ENCODE peak calls at places on chromosomes 13 and 19, in six cellular contexts. Z, S, W, K, P and V are unnamed samples.

GRCh38 chr19:48511800-48512503 is at the start of gene LMTK3:
- DNase-seq in W (no peak), S (peak), P (peak), Z (no peak), K (peak), V (peak)

GRCh38 chr13:48500652-48501197 is 32.2 kb downstream of the RCBTB2 start:
- DNase-seq in Z (no peak), W (no peak), S (no peak), P (peak), K (no peak), V (peak)

GRCh38 chr19:5974721-5975387 is 3.1 kb downstream of the RANBP3 start:
- DNase-seq in S (peak), Z (no peak), K (no peak), W (no peak), P (peak), V (no peak)

GRCh38 chr13:98842074-98842473 is 89.6 kb upstream of the SLC15A1 start:
- DNase-seq in W (no peak), P (no peak), K (no peak), Z (no peak), S (peak), V (no peak)

GRCh38 chr19:4327877-4328242 is 10.8 kb downstream of the STAP2 start:
- DNase-seq in P (no peak), K (no peak), S (no peak), Z (no peak), W (no peak), V (no peak)

GRCh38 chr13:48580185-48580803 is 47.4 kb upstream of the RCBTB2 start:
- DNase-seq in P (peak), W (no peak), K (peak), Z (no peak), S (peak), V (peak)

GRCh38 chr13:52118595-52118994 is 10.3 kb downstream of the NEK5 start:
- DNase-seq in P (no peak), Z (no peak), S (no peak), K (no peak), W (no peak), V (no peak)

GRCh38 chr19:44202974-44203373 is 9.4 kb upstream of the ZNF227 start:
- DNase-seq in Z (no peak), P (no peak), S (no peak), K (no peak), W (no peak), V (no peak)

GRCh38 chr13:80871481-80871880 is 530.6 kb upstream of the SPRY2 start:
- DNase-seq in S (no peak), K (no peak), W (no peak), P (peak), Z (no peak), V (no peak)

GRCh38 chr19:15840833-15841232 is 25.4 kb upstream of the OR10H1 start:
- DNase-seq in W (no peak), K (no peak), S (no peak), P (no peak), Z (no peak), V (no peak)

GRCh38 chr13:48942131-48942530 is 33.6 kb upstream of the FNDC3A start:
- DNase-seq in Z (no peak), P (peak), S (no peak), K (no peak), W (no peak), V (no peak)

GRCh38 chr13:79684426-79684825 is 203.5 kb downstream of the NDFIP2 start:
- DNase-seq in K (no peak), S (no peak), P (peak), Z (no peak), W (no peak), V (no peak)

GRCh38 chr19:42325896-42326771 is 699 bp downstream of the MEGF8 start:
- DNase-seq in K (peak), W (no peak), P (no peak), S (peak), Z (no peak), V (peak)

GRCh38 chr19:41577144-41577830 is 1.3 kb downstream of the CEACAM21 start:
- DNase-seq in K (no peak), Z (no peak), P (no peak), W (no peak), S (no peak), V (no peak)

GRCh38 chr13:32026619-32027018 is 5.0 kb upstream of the FRY start:
- DNase-seq in Z (no peak), W (no peak), S (no peak), P (no peak), K (no peak), V (no peak)

GRCh38 chr13:61873717-61874116 is 458.1 kb upstream of the PCDH20 start:
- DNase-seq in W (no peak), Z (no peak), P (no peak), K (no peak), S (no peak), V (no peak)

GRCh38 chr13:79030513-79030912 is 371.6 kb upstream of the OBI1 start:
- DNase-seq in P (no peak), S (no peak), K (peak), W (no peak), Z (no peak), V (no peak)

GRCh38 chr13:68099616-68100015 is 869.5 kb upstream of the PCDH9 start:
- DNase-seq in W (no peak), P (peak), K (no peak), S (no peak), Z (no peak), V (no peak)

GRCh38 chr13:51425410-51426042 is 27.3 kb downstream of the INTS6 start:
- DNase-seq in K (no peak), Z (no peak), W (no peak), P (peak), S (no peak), V (no peak)

GRCh38 chr13:24746618-24747247 is 17.2 kb upstream of the RNF17 start:
- DNase-seq in Z (no peak), P (no peak), S (no peak), K (no peak), W (no peak), V (no peak)

GRCh38 chr19:38384209-38385027 is 3.4 kb downstream of the GGN start:
- DNase-seq in K (no peak), Z (no peak), P (no peak), S (peak), W (no peak), V (no peak)

GRCh38 chr13:34076943-34077703 is 259.2 kb downstream of the RFC3 start:
- DNase-seq in S (no peak), Z (no peak), W (no peak), K (peak), P (peak), V (no peak)

GRCh38 chr19:47514151-47514868 is 553 bp downstream of the NAPA start:
- DNase-seq in P (no peak), K (peak), W (no peak), Z (no peak), S (no peak), V (no peak)

GRCh38 chr19:54100560-54100959 is at the start of gene OSCAR:
- DNase-seq in W (no peak), K (no peak), S (no peak), Z (no peak), P (no peak), V (peak)

GRCh38 chr19:50829801-50830200 is 3.6 kb downstream of the KLK15 start:
- DNase-seq in Z (no peak), K (peak), S (no peak), W (no peak), P (no peak), V (no peak)

GRCh38 chr19:4606181-4606580 is 33.1 kb upstream of the TNFAIP8L1 start:
- DNase-seq in K (no peak), Z (no peak), P (no peak), W (no peak), S (no peak), V (no peak)

GRCh38 chr19:58352760-58353671 is at the start of gene A1BG:
- DNase-seq in K (no peak), S (no peak), W (no peak), Z (no peak), P (no peak), V (no peak)

GRCh38 chr19:52889076-52889475 is 8.4 kb downstream of the ZNF320 start:
- DNase-seq in W (no peak), P (no peak), K (no peak), Z (no peak), S (no peak), V (no peak)

GRCh38 chr19:5178051-5178450 is 162.6 kb downstream of the PTPRS start:
- DNase-seq in S (no peak), K (no peak), W (no peak), Z (no peak), P (no peak), V (no peak)

GRCh38 chr13:75876371-75877050 is 240.4 kb downstream of the LMO7 start:
- DNase-seq in K (peak), Z (no peak), S (peak), W (no peak), P (peak), V (peak)

GRCh38 chr19:10004617-10005016 is 5.7 kb downstream of the COL5A3 start:
- DNase-seq in P (no peak), K (no peak), W (no peak), S (no peak), Z (no peak), V (no peak)

GRCh38 chr13:88068975-88069374 is 397.8 kb downstream of the SLITRK5 start:
- DNase-seq in Z (no peak), S (peak), W (no peak), P (no peak), K (no peak), V (peak)

GRCh38 chr13:77274126-77274525 is 52.8 kb downstream of the MYCBP2 start:
- DNase-seq in S (no peak), P (no peak), W (no peak), Z (no peak), K (no peak), V (no peak)

GRCh38 chr13:100825551-100825950 is 151.0 kb upstream of the TMTC4 start:
- DNase-seq in K (no peak), P (peak), Z (no peak), S (no peak), W (no peak), V (no peak)

GRCh38 chr13:101917475-101917810 is 465.0 kb downstream of the ITGBL1 start:
- DNase-seq in S (no peak), Z (no peak), W (no peak), P (no peak), K (peak), V (peak)

GRCh38 chr13:101916108-101916757 is 463.8 kb downstream of the ITGBL1 start:
- DNase-seq in P (peak), K (peak), S (no peak), W (peak), Z (no peak), V (peak)

GRCh38 chr13:101916758-101917474 is 464.4 kb downstream of the ITGBL1 start:
- DNase-seq in K (peak), P (no peak), W (no peak), S (no peak), Z (no peak), V (no peak)

GRCh38 chr13:101919541-101920306 is 467.2 kb downstream of the ITGBL1 start:
- DNase-seq in S (peak), Z (no peak), K (peak), W (peak), P (peak), V (no peak)

GRCh38 chr13:101917833-101918755 is 465.6 kb downstream of the ITGBL1 start:
- DNase-seq in W (no peak), P (no peak), K (peak), Z (no peak), S (no peak), V (no peak)
- H3K4me3 ChIP-seq in W (no peak), P (no peak), K (peak), Z (no peak), S (no peak), V (no peak)

GRCh38 chr19:13428352-13428751 is 77.9 kb downstream of the CACNA1A start:
- DNase-seq in S (peak), P (peak), Z (no peak), K (peak), W (no peak), V (no peak)
- TF ChIP-seq CTCF in S (no peak), P (peak), Z (peak), K (peak), W (no peak), V (peak)

GRCh38 chr19:7716762-7717161 is 14.8 kb upstream of the FCER2 start:
- DNase-seq in W (no peak), Z (no peak), S (no peak), P (no peak), K (no peak), V (no peak)

GRCh38 chr19:7720351-7720750 is 11.6 kb downstream of the CLEC4G start:
- DNase-seq in P (no peak), Z (no peak), K (no peak), S (no peak), W (no peak), V (no peak)

GRCh38 chr19:7722231-7722651 is 9.7 kb downstream of the CLEC4G start:
- DNase-seq in S (no peak), W (no peak), K (no peak), P (no peak), Z (no peak), V (no peak)

GRCh38 chr19:7715671-7716070 is 13.7 kb upstream of the FCER2 start:
- DNase-seq in Z (no peak), K (no peak), P (no peak), S (no peak), W (no peak), V (no peak)

DNA sequence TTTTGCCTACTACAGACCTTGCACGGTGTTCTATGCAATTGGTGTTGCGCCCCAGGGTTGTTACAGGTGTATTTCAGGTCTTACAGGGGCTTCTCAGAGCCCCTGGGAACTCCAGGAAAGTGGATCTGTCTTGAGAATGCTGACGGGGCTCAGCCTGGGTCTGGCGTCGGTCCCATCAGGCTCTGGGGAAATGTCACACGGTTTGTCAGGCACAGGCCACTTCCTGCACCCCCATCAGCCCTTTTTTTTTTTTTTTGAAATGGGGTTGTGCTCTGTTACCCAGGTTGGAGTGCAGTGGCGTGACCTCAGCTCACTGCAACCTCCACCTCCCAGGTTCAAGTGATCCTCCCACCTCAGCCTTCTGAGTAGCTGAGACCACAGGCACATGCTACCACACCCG is 13.2 kb downstream of the CLEC4G start:
- DNase-seq in Z (no peak), S (no peak), K (no peak), P (no peak), W (no peak), V (no peak)
- H3K4me3 ChIP-seq in Z (no peak), S (no peak), K (no peak), P (no peak), W (no peak), V (no peak)

GRCh38 chr19:18020212-18021067 is 12.5 kb downstream of the ARRDC2 start:
- DNase-seq in P (peak), K (peak), S (no peak), W (peak), Z (no peak), V (peak)
- TF ChIP-seq CTCF in P (no peak), K (no peak), S (no peak), W (no peak), Z (no peak), V (peak)

GRCh38 chr19:1416014-1416841 is 8.8 kb downstream of the DAZAP1 start:
- DNase-seq in W (no peak), Z (no peak), P (peak), K (no peak), S (no peak), V (peak)
- H3K4me3 ChIP-seq in W (peak), Z (no peak), P (no peak), K (no peak), S (no peak), V (no peak)

GRCh38 chr13:39770514-39770913 is 115.1 kb downstream of the COG6 start:
- DNase-seq in W (no peak), P (no peak), Z (no peak), K (no peak), S (no peak), V (no peak)

GRCh38 chr13:39768962-39769361 is 113.5 kb downstream of the COG6 start:
- DNase-seq in S (no peak), Z (no peak), P (no peak), K (no peak), W (no peak), V (no peak)

GRCh38 chr13:39767791-39768564 is 112.5 kb downstream of the COG6 start:
- DNase-seq in Z (no peak), S (no peak), K (no peak), P (no peak), W (no peak), V (no peak)

GRCh38 chr13:39766464-39767167 is 111.2 kb downstream of the COG6 start:
- DNase-seq in K (no peak), Z (no peak), P (no peak), W (no peak), S (no peak), V (no peak)

DNA sequence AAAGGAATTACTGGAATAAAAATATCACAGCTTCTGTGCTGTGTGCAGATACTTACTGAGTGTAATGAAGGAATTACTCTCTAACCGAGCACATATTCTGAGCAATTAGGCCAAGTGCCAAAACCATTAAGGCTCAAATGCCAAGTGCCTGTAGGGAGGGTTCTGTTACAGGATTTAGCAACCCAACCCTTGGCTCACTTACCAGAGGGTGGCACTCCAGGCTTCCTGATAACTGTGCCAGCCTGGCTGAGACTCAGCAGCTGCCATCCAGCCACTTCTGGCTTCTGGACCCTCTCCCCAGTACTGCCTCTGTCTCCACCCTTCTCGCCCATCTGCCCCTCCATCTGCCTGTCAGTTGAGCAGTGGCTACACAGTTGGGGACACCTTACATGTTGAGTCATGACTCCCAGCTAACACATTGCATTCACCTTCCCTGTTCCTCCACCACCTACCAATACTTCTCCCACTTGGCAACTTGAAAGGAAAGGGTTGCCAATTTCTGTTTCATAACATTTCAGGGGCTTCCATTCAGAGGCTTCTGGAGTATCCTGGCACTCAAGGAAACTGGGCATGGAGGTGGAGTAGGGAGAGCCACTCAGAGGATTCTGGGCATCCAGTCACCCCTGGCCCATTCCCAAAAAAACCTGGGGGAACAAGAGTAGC is 110.5 kb downstream of the COG6 start:
- DNase-seq in Z (no peak), K (peak), P (peak), S (peak), W (peak), V (peak)
- TF ChIP-seq CTCF in Z (peak), K (peak), P (peak), S (no peak), W (no peak), V (peak)

GRCh38 chr13:74767031-74767430 is 632.8 kb upstream of the KLF12 start:
- DNase-seq in P (peak), S (no peak), K (no peak), Z (no peak), W (no peak), V (no peak)

GRCh38 chr13:74773263-74773662 is 639.1 kb upstream of the KLF12 start:
- DNase-seq in W (no peak), K (no peak), Z (no peak), S (no peak), P (peak), V (no peak)

GRCh38 chr13:74771964-74772363 is 637.8 kb upstream of the KLF12 start:
- DNase-seq in K (no peak), Z (no peak), P (peak), S (no peak), W (no peak), V (no peak)

GRCh38 chr13:74768521-74769090 is 634.4 kb upstream of the KLF12 start:
- DNase-seq in S (no peak), P (no peak), K (no peak), W (no peak), Z (no peak), V (no peak)

DNA sequence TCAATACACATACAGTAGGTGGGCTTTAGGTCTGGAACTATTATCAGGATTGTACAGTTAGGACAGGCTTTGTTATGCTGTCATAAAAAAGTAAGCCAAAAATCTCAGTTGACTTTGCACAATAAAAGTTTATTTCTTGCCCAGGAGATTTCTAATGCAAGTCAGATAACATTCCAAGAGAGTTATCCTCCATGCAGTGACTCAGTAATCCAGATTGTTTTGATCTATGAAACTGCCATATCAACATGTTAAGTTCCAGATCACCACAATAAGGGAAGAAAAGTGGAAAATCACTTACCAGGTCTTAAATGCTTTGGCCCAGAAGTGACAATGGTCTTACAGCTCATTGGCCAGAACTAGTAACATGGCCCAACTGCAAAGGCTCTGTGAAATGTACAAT is 636.2 kb upstream of the KLF12 start:
- DNase-seq in S (no peak), K (no peak), W (no peak), P (peak), Z (no peak), V (no peak)
- H3K4me3 ChIP-seq in S (no peak), K (no peak), W (no peak), P (no peak), Z (no peak), V (no peak)

GRCh38 chr13:108733141-108733540 is 103.7 kb downstream of the MYO16 start:
- DNase-seq in K (no peak), W (no peak), P (no peak), Z (no peak), S (no peak), V (no peak)

DNA sequence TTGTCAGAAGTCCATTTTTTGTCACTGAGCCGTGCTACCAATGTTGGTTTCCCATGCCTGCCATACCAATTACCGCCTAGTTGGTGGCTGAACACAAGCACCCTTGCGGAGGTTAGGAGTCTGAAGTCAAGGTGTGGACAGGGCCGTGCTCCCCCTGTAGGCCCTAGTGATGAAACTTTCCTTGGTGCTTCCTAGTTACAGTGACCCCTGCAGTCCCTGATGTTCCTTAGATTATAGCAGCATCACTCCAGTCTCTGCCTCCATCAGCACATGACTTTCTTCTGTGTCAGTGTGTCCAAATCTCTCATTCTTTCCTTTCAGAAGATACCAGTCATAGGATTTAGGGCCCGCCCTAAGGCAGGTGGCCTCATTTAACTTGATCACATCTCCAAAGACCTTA is 99.0 kb downstream of the MYO16 start:
- DNase-seq in W (no peak), Z (no peak), S (peak), P (no peak), K (no peak), V (no peak)
- TF ChIP-seq CTCF in W (no peak), Z (no peak), S (peak), P (no peak), K (no peak), V (no peak)